ENCODE peak calls at places on chromosomes 7 and 10, in ten cellular contexts. One of them, this sample, is unnamed.

GRCh38 chr10:49538381-49539319 is at the start of gene ERCC6:
- DNase-seq in sigmoid colon: peak
- DNase-seq in upper lobe of right lung: peak
- DNase-seq in keratinocyte: peak
- DNase-seq in CD14-positive monocyte: peak
- DNase-seq in CD4-positive, alpha-beta T cell: peak
- DNase-seq in prostate gland: peak
- DNase-seq in cardiac muscle cell: peak
- DNase-seq in heart right ventricle: peak
- DNase-seq in retinal pigment epithelial cell: peak
- DNase-seq in this sample: peak

GRCh38 chr10:90276894-90277447 is 575.6 kb downstream of the KIF20B start:
- DNase-seq in CD14-positive monocyte: no peak
- DNase-seq in cardiac muscle cell: no peak
- DNase-seq in sigmoid colon: no peak
- DNase-seq in heart right ventricle: no peak
- DNase-seq in upper lobe of right lung: no peak
- DNase-seq in retinal pigment epithelial cell: peak
- DNase-seq in keratinocyte: no peak
- DNase-seq in CD4-positive, alpha-beta T cell: no peak
- DNase-seq in prostate gland: no peak
- DNase-seq in this sample: no peak

GRCh38 chr7:77330169-77330882 is 85.8 kb downstream of the GSAP start:
- DNase-seq in CD14-positive monocyte: no peak
- DNase-seq in CD4-positive, alpha-beta T cell: no peak
- DNase-seq in sigmoid colon: no peak
- DNase-seq in upper lobe of right lung: no peak
- DNase-seq in keratinocyte: no peak
- DNase-seq in retinal pigment epithelial cell: no peak
- DNase-seq in cardiac muscle cell: no peak
- DNase-seq in heart right ventricle: peak
- DNase-seq in prostate gland: no peak
- DNase-seq in this sample: no peak

GRCh38 chr7:154985230-154985629 is 17.7 kb downstream of the PAXIP1 start:
- DNase-seq in upper lobe of right lung: no peak
- DNase-seq in CD4-positive, alpha-beta T cell: no peak
- DNase-seq in sigmoid colon: no peak
- DNase-seq in prostate gland: no peak
- DNase-seq in keratinocyte: no peak
- DNase-seq in CD14-positive monocyte: no peak
- DNase-seq in heart right ventricle: no peak
- DNase-seq in cardiac muscle cell: no peak
- DNase-seq in retinal pigment epithelial cell: no peak
- DNase-seq in this sample: no peak

GRCh38 chr7:47635091-47636090 is 53.5 kb upstream of the TNS3 start:
- DNase-seq in keratinocyte: peak
- DNase-seq in upper lobe of right lung: peak
- DNase-seq in CD14-positive monocyte: no peak
- DNase-seq in retinal pigment epithelial cell: no peak
- DNase-seq in CD4-positive, alpha-beta T cell: no peak
- DNase-seq in sigmoid colon: peak
- DNase-seq in prostate gland: peak
- DNase-seq in cardiac muscle cell: peak
- DNase-seq in heart right ventricle: no peak
- DNase-seq in this sample: no peak

GRCh38 chr7:18590259-18590658 is 94.7 kb downstream of the HDAC9 start:
- DNase-seq in CD4-positive, alpha-beta T cell: no peak
- DNase-seq in retinal pigment epithelial cell: no peak
- DNase-seq in upper lobe of right lung: no peak
- DNase-seq in sigmoid colon: no peak
- DNase-seq in prostate gland: no peak
- DNase-seq in keratinocyte: no peak
- DNase-seq in cardiac muscle cell: no peak
- DNase-seq in CD14-positive monocyte: no peak
- DNase-seq in heart right ventricle: no peak
- DNase-seq in this sample: no peak

GRCh38 chr10:36801660-36802059 is 323.7 kb upstream of the ANKRD30A start:
- DNase-seq in sigmoid colon: no peak
- DNase-seq in prostate gland: no peak
- DNase-seq in cardiac muscle cell: no peak
- DNase-seq in retinal pigment epithelial cell: no peak
- DNase-seq in heart right ventricle: no peak
- DNase-seq in upper lobe of right lung: no peak
- DNase-seq in CD4-positive, alpha-beta T cell: no peak
- DNase-seq in keratinocyte: no peak
- DNase-seq in CD14-positive monocyte: no peak
- DNase-seq in this sample: no peak

GRCh38 chr7:18393465-18394118 is 102.0 kb upstream of the HDAC9 start:
- DNase-seq in upper lobe of right lung: no peak
- DNase-seq in cardiac muscle cell: no peak
- DNase-seq in keratinocyte: no peak
- DNase-seq in retinal pigment epithelial cell: no peak
- DNase-seq in sigmoid colon: no peak
- DNase-seq in CD14-positive monocyte: no peak
- DNase-seq in heart right ventricle: no peak
- DNase-seq in prostate gland: no peak
- DNase-seq in CD4-positive, alpha-beta T cell: no peak
- DNase-seq in this sample: no peak

GRCh38 chr7:36961097-36961496 is 236.8 kb upstream of the AOAH start:
- DNase-seq in prostate gland: no peak
- DNase-seq in cardiac muscle cell: no peak
- DNase-seq in CD14-positive monocyte: no peak
- DNase-seq in keratinocyte: no peak
- DNase-seq in sigmoid colon: no peak
- DNase-seq in CD4-positive, alpha-beta T cell: no peak
- DNase-seq in heart right ventricle: no peak
- DNase-seq in upper lobe of right lung: no peak
- DNase-seq in retinal pigment epithelial cell: no peak
- DNase-seq in this sample: no peak

GRCh38 chr10:86261933-86262665 is 104.5 kb downstream of the GRID1 start:
- DNase-seq in upper lobe of right lung: peak
- DNase-seq in CD4-positive, alpha-beta T cell: no peak
- DNase-seq in prostate gland: peak
- DNase-seq in cardiac muscle cell: no peak
- DNase-seq in keratinocyte: no peak
- DNase-seq in sigmoid colon: peak
- DNase-seq in CD14-positive monocyte: no peak
- DNase-seq in heart right ventricle: no peak
- DNase-seq in retinal pigment epithelial cell: no peak
- DNase-seq in this sample: peak
- TF ChIP-seq CTCF in upper lobe of right lung: peak
- TF ChIP-seq CTCF in CD4-positive, alpha-beta T cell: no peak
- TF ChIP-seq CTCF in prostate gland: no peak
- TF ChIP-seq CTCF in cardiac muscle cell: no peak
- TF ChIP-seq CTCF in keratinocyte: peak
- TF ChIP-seq CTCF in sigmoid colon: no peak
- TF ChIP-seq CTCF in CD14-positive monocyte: no peak
- TF ChIP-seq CTCF in heart right ventricle: no peak
- TF ChIP-seq CTCF in retinal pigment epithelial cell: peak
- TF ChIP-seq CTCF in this sample: peak

DNA sequence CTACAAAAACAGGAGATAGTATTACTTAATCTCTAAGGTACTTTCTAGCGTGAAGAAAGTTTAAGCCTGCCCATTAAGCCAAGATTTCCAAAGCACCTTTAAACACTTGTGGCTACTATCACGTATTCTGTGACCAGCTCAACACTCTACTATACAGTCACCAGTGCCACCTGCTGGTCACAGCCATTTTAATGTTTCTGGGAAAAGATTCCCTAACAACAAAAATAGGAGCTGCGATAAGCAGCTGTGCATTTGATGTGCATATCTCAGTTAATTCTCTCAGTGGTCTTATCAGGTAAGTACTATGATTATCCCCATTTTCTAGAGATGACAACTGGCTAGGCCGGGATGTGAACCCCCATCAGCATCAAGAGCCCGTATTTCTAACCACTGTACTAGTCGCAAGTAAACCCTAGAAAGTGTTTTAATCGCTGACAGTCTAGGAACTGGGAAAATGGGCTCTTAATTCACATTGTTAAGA is 860 bp downstream of the SEC31B start:
- DNase-seq in heart right ventricle: peak
- DNase-seq in CD14-positive monocyte: no peak
- DNase-seq in upper lobe of right lung: no peak
- DNase-seq in sigmoid colon: no peak
- DNase-seq in retinal pigment epithelial cell: no peak
- DNase-seq in cardiac muscle cell: peak
- DNase-seq in CD4-positive, alpha-beta T cell: peak
- DNase-seq in keratinocyte: no peak
- DNase-seq in prostate gland: peak
- DNase-seq in this sample: no peak
- TF ChIP-seq CTCF in heart right ventricle: peak
- TF ChIP-seq CTCF in CD14-positive monocyte: peak
- TF ChIP-seq CTCF in upper lobe of right lung: peak
- TF ChIP-seq CTCF in sigmoid colon: peak
- TF ChIP-seq CTCF in retinal pigment epithelial cell: peak
- TF ChIP-seq CTCF in cardiac muscle cell: peak
- TF ChIP-seq CTCF in CD4-positive, alpha-beta T cell: peak
- TF ChIP-seq CTCF in keratinocyte: peak
- TF ChIP-seq CTCF in prostate gland: peak
- TF ChIP-seq CTCF in this sample: peak

GRCh38 chr7:2512179-2512644 is 7.4 kb upstream of the LFNG start:
- DNase-seq in keratinocyte: no peak
- DNase-seq in cardiac muscle cell: no peak
- DNase-seq in CD4-positive, alpha-beta T cell: no peak
- DNase-seq in sigmoid colon: no peak
- DNase-seq in upper lobe of right lung: no peak
- DNase-seq in prostate gland: peak
- DNase-seq in heart right ventricle: no peak
- DNase-seq in CD14-positive monocyte: no peak
- DNase-seq in retinal pigment epithelial cell: no peak
- DNase-seq in this sample: no peak

GRCh38 chr7:2515424-2516193 is 4.0 kb upstream of the LFNG start:
- DNase-seq in cardiac muscle cell: no peak
- DNase-seq in upper lobe of right lung: no peak
- DNase-seq in keratinocyte: no peak
- DNase-seq in heart right ventricle: no peak
- DNase-seq in prostate gland: no peak
- DNase-seq in CD4-positive, alpha-beta T cell: no peak
- DNase-seq in CD14-positive monocyte: no peak
- DNase-seq in retinal pigment epithelial cell: no peak
- DNase-seq in sigmoid colon: no peak
- DNase-seq in this sample: no peak

GRCh38 chr7:2512713-2513112 is 6.9 kb upstream of the LFNG start:
- DNase-seq in cardiac muscle cell: no peak
- DNase-seq in upper lobe of right lung: no peak
- DNase-seq in sigmoid colon: no peak
- DNase-seq in CD14-positive monocyte: no peak
- DNase-seq in heart right ventricle: no peak
- DNase-seq in keratinocyte: no peak
- DNase-seq in CD4-positive, alpha-beta T cell: no peak
- DNase-seq in prostate gland: no peak
- DNase-seq in retinal pigment epithelial cell: no peak
- DNase-seq in this sample: no peak

GRCh38 chr7:2514473-2515423 is 4.8 kb upstream of the LFNG start:
- DNase-seq in upper lobe of right lung: no peak
- DNase-seq in heart right ventricle: no peak
- DNase-seq in keratinocyte: no peak
- DNase-seq in sigmoid colon: no peak
- DNase-seq in CD14-positive monocyte: no peak
- DNase-seq in CD4-positive, alpha-beta T cell: no peak
- DNase-seq in cardiac muscle cell: no peak
- DNase-seq in retinal pigment epithelial cell: no peak
- DNase-seq in prostate gland: no peak
- DNase-seq in this sample: no peak

DNA sequence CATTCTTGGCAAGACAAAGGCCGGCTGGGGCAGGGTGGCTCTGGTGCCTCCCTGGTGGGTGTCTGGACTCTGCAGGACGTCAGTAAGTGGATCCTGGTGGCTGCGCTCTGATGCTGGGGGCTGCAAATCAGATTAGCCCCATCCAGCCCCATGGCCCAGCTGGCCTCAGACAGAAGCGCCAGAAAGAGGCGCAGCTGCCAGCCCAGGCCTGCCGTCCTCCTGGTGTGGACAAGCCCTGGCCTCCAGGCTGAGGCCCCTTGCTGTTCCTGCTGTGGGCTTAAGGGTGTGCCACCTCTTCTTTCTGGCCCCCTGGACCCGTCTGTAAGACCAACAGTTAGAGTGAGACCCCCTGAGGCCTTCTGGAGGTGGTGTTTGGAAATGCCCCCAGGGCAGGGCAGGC is 5.9 kb upstream of the LFNG start:
- DNase-seq in cardiac muscle cell: no peak
- DNase-seq in heart right ventricle: no peak
- DNase-seq in retinal pigment epithelial cell: no peak
- DNase-seq in CD4-positive, alpha-beta T cell: no peak
- DNase-seq in upper lobe of right lung: no peak
- DNase-seq in keratinocyte: no peak
- DNase-seq in prostate gland: no peak
- DNase-seq in sigmoid colon: no peak
- DNase-seq in CD14-positive monocyte: no peak
- DNase-seq in this sample: no peak
- TF ChIP-seq CTCF in cardiac muscle cell: no peak
- TF ChIP-seq CTCF in heart right ventricle: no peak
- TF ChIP-seq CTCF in retinal pigment epithelial cell: no peak
- TF ChIP-seq CTCF in CD4-positive, alpha-beta T cell: no peak
- TF ChIP-seq CTCF in upper lobe of right lung: no peak
- TF ChIP-seq CTCF in keratinocyte: no peak
- TF ChIP-seq CTCF in prostate gland: no peak
- TF ChIP-seq CTCF in sigmoid colon: no peak
- TF ChIP-seq CTCF in CD14-positive monocyte: no peak
- TF ChIP-seq CTCF in this sample: no peak

GRCh38 chr7:151348970-151349369 is 7.4 kb downstream of the NUB1 start:
- DNase-seq in cardiac muscle cell: no peak
- DNase-seq in retinal pigment epithelial cell: no peak
- DNase-seq in CD14-positive monocyte: no peak
- DNase-seq in CD4-positive, alpha-beta T cell: no peak
- DNase-seq in prostate gland: no peak
- DNase-seq in keratinocyte: no peak
- DNase-seq in sigmoid colon: no peak
- DNase-seq in heart right ventricle: no peak
- DNase-seq in upper lobe of right lung: no peak
- DNase-seq in this sample: no peak

GRCh38 chr7:151349507-151349853 is 7.9 kb downstream of the NUB1 start:
- DNase-seq in heart right ventricle: no peak
- DNase-seq in CD4-positive, alpha-beta T cell: no peak
- DNase-seq in retinal pigment epithelial cell: no peak
- DNase-seq in keratinocyte: no peak
- DNase-seq in prostate gland: no peak
- DNase-seq in upper lobe of right lung: no peak
- DNase-seq in CD14-positive monocyte: no peak
- DNase-seq in cardiac muscle cell: no peak
- DNase-seq in sigmoid colon: no peak
- DNase-seq in this sample: no peak

GRCh38 chr7:151352512-151352911 is 10.9 kb downstream of the NUB1 start:
- DNase-seq in prostate gland: no peak
- DNase-seq in retinal pigment epithelial cell: no peak
- DNase-seq in CD4-positive, alpha-beta T cell: no peak
- DNase-seq in keratinocyte: no peak
- DNase-seq in heart right ventricle: no peak
- DNase-seq in CD14-positive monocyte: no peak
- DNase-seq in cardiac muscle cell: no peak
- DNase-seq in upper lobe of right lung: no peak
- DNase-seq in sigmoid colon: no peak
- DNase-seq in this sample: no peak

GRCh38 chr7:151351967-151352366 is 10.4 kb downstream of the NUB1 start:
- DNase-seq in prostate gland: no peak
- DNase-seq in cardiac muscle cell: no peak
- DNase-seq in sigmoid colon: no peak
- DNase-seq in upper lobe of right lung: no peak
- DNase-seq in CD4-positive, alpha-beta T cell: peak
- DNase-seq in retinal pigment epithelial cell: no peak
- DNase-seq in CD14-positive monocyte: no peak
- DNase-seq in keratinocyte: no peak
- DNase-seq in heart right ventricle: no peak
- DNase-seq in this sample: no peak

GRCh38 chr7:151351027-151351426 is 9.4 kb downstream of the NUB1 start:
- DNase-seq in CD14-positive monocyte: no peak
- DNase-seq in cardiac muscle cell: peak
- DNase-seq in CD4-positive, alpha-beta T cell: no peak
- DNase-seq in sigmoid colon: no peak
- DNase-seq in retinal pigment epithelial cell: no peak
- DNase-seq in upper lobe of right lung: no peak
- DNase-seq in prostate gland: no peak
- DNase-seq in heart right ventricle: no peak
- DNase-seq in keratinocyte: no peak
- DNase-seq in this sample: no peak
- TF ChIP-seq CTCF in CD14-positive monocyte: no peak
- TF ChIP-seq CTCF in cardiac muscle cell: no peak
- TF ChIP-seq CTCF in CD4-positive, alpha-beta T cell: no peak
- TF ChIP-seq CTCF in sigmoid colon: no peak
- TF ChIP-seq CTCF in retinal pigment epithelial cell: peak
- TF ChIP-seq CTCF in upper lobe of right lung: no peak
- TF ChIP-seq CTCF in prostate gland: no peak
- TF ChIP-seq CTCF in heart right ventricle: peak
- TF ChIP-seq CTCF in keratinocyte: peak
- TF ChIP-seq CTCF in this sample: no peak